ENCODE peak calls at places on chromosomes 16 and 17, in seven cellular contexts. A, L, I, R, M, O and B are unnamed samples. For H3K4me1, the result is how much of the 10 kb centered on the place peaks cover.

GRCh38 chr16:79932564-79932963 is 332.0 kb upstream of the MAF start:
- DNase-seq in A (no peak), L (no peak), I (no peak), R (no peak), M (no peak), O (no peak), B (no peak)

GRCh38 chr17:21285164-21286065 is 904 bp downstream of the MAP2K3 start:
- DNase-seq in A (no peak), L (no peak), I (peak), R (no peak), M (peak), O (peak), B (no peak)

GRCh38 chr16:56855936-56856335 is 9.1 kb upstream of the SLC12A3 start:
- DNase-seq in A (no peak), L (no peak), I (peak), R (no peak), M (no peak), O (no peak), B (no peak)

GRCh38 chr17:65442250-65442649 is 119.2 kb downstream of the AXIN2 start:
- DNase-seq in A (no peak), L (no peak), I (no peak), R (no peak), M (no peak), O (no peak), B (no peak)

GRCh38 chr16:12096828-12097522 is 120.4 kb downstream of the SNX29 start:
- DNase-seq in A (no peak), L (no peak), I (no peak), R (no peak), M (peak), O (no peak), B (no peak)

GRCh38 chr17:29699283-29699682 is 76.6 kb upstream of the CORO6 start:
- DNase-seq in A (no peak), L (no peak), I (no peak), R (no peak), M (no peak), O (no peak), B (no peak)

GRCh38 chr17:40190197-40191021 is 13.1 kb downstream of the RAPGEFL1 start:
- DNase-seq in A (peak), L (no peak), I (no peak), R (peak), M (no peak), O (no peak), B (no peak)

GRCh38 chr17:21302711-21303425 is 18.4 kb downstream of the MAP2K3 start:
- DNase-seq in A (no peak), L (peak), I (peak), R (no peak), M (no peak), O (no peak), B (no peak)

GRCh38 chr16:77462894-77463293 is 28.1 kb upstream of the ADAMTS18 start:
- DNase-seq in A (peak), L (no peak), I (no peak), R (no peak), M (no peak), O (no peak), B (no peak)

GRCh38 chr16:54493594-54493993 is 207.0 kb upstream of the IRX3 start:
- DNase-seq in A (no peak), L (no peak), I (no peak), R (no peak), M (no peak), O (no peak), B (no peak)

GRCh38 chr17:70307430-70307829 is 138.1 kb downstream of the KCNJ2 start:
- DNase-seq in A (no peak), L (peak), I (no peak), R (no peak), M (no peak), O (no peak), B (no peak)

GRCh38 chr17:72556944-72557826 is 436.4 kb downstream of the SOX9 start:
- DNase-seq in A (peak), L (peak), I (peak), R (peak), M (peak), O (peak), B (no peak)

GRCh38 chr17:21210411-21211076 is 3.4 kb downstream of the TMEM11 start:
- DNase-seq in A (no peak), L (no peak), I (peak), R (no peak), M (no peak), O (no peak), B (no peak)

GRCh38 chr17:59357929-59358328 is 26.5 kb downstream of the YPEL2 start:
- DNase-seq in A (no peak), L (no peak), I (no peak), R (no peak), M (no peak), O (no peak), B (no peak)

GRCh38 chr17:42163113-42163512 is 8.3 kb upstream of the RAB5C start:
- DNase-seq in A (peak), L (no peak), I (peak), R (no peak), M (no peak), O (no peak), B (no peak)

GRCh38 chr17:15659663-15660062 is 24.4 kb downstream of the TRIM16 start:
- DNase-seq in A (peak), L (no peak), I (no peak), R (no peak), M (peak), O (peak), B (no peak)

GRCh38 chr17:60720763-60721531 is 43.3 kb downstream of the BCAS3 start:
- DNase-seq in A (peak), L (no peak), I (no peak), R (peak), M (no peak), O (no peak), B (no peak)

GRCh38 chr17:79664925-79665738 is 54.3 kb upstream of the RBFOX3 start:
- DNase-seq in A (peak), L (peak), I (peak), R (no peak), M (peak), O (peak), B (no peak)

GRCh38 chr17:59848778-59849177 is 44.0 kb downstream of the TUBD1 start:
- DNase-seq in A (no peak), L (peak), I (peak), R (peak), M (peak), O (peak), B (no peak)

GRCh38 chr16:17417740-17418139 is 53.0 kb downstream of the XYLT1 start:
- DNase-seq in A (no peak), L (no peak), I (peak), R (no peak), M (no peak), O (no peak), B (no peak)

GRCh38 chr16:340370-341091 is 12.0 kb downstream of the AXIN1 start:
- DNase-seq in A (no peak), L (no peak), I (no peak), R (no peak), M (no peak), O (no peak), B (no peak)

GRCh38 chr17:21453144-21453982 is 77.2 kb downstream of the KCNJ12 start:
- DNase-seq in A (no peak), L (no peak), I (no peak), R (no peak), M (no peak), O (no peak), B (no peak)

GRCh38 chr17:40558651-40559015 is 6.6 kb downstream of the CCR7 start:
- DNase-seq in A (no peak), L (no peak), I (no peak), R (no peak), M (no peak), O (no peak), B (no peak)

GRCh38 chr16:57680842-57681241 is 12.7 kb downstream of the ADGRG3 start:
- DNase-seq in A (no peak), L (no peak), I (no peak), R (no peak), M (no peak), O (no peak), B (no peak)

GRCh38 chr17:41539979-41540701 is 12.0 kb upstream of the KRT19 start:
- DNase-seq in A (no peak), L (no peak), I (no peak), R (peak), M (no peak), O (no peak), B (no peak)

GRCh38 chr17:28727727-28728363 is 743 bp upstream of the NEK8 start:
- DNase-seq in A (peak), L (peak), I (peak), R (peak), M (peak), O (peak), B (no peak)

GRCh38 chr16:51881731-51882130 is 665.2 kb downstream of the TOX3 start:
- DNase-seq in A (no peak), L (no peak), I (no peak), R (no peak), M (no peak), O (no peak), B (no peak)

GRCh38 chr16:82631701-82632685 is 5.2 kb downstream of the CDH13 start:
- DNase-seq in A (peak), L (peak), I (no peak), R (no peak), M (no peak), O (no peak), B (no peak)

GRCh38 chr17:5821813-5822212 is 237.5 kb upstream of the NLRP1 start:
- DNase-seq in A (no peak), L (no peak), I (no peak), R (no peak), M (no peak), O (no peak), B (no peak)
- H3K4me1 ChIP-seq in A (under half), L (under half), I (under half), R (under half), M (under half), O (under half), B (under half)

GRCh38 chr16:9845661-9846361 is 336.4 kb downstream of the GRIN2A start:
- DNase-seq in A (no peak), L (no peak), I (no peak), R (no peak), M (no peak), O (no peak), B (no peak)
- H3K4me1 ChIP-seq in A (under half), L (under half), I (under half), R (under half), M (under half), O (under half), B (under half)

GRCh38 chr17:8275421-8276290 is 12.8 kb upstream of the RANGRF start:
- DNase-seq in A (peak), L (no peak), I (no peak), R (no peak), M (no peak), O (no peak), B (no peak)

GRCh38 chr17:8268550-8269298 is 19.6 kb downstream of the PFAS start:
- DNase-seq in A (no peak), L (no peak), I (no peak), R (no peak), M (no peak), O (no peak), B (no peak)

GRCh38 chr17:8273884-8274444 is 14.5 kb upstream of the RANGRF start:
- DNase-seq in A (no peak), L (no peak), I (no peak), R (no peak), M (no peak), O (no peak), B (no peak)

GRCh38 chr17:8267480-8268147 is 18.5 kb downstream of the PFAS start:
- DNase-seq in A (no peak), L (no peak), I (no peak), R (no peak), M (no peak), O (no peak), B (no peak)

GRCh38 chr17:8272421-8272820 is 16.0 kb upstream of the RANGRF start:
- DNase-seq in A (peak), L (no peak), I (no peak), R (no peak), M (no peak), O (no peak), B (no peak)
- H3K4me1 ChIP-seq in A (under half), L (under half), I (under half), R (under half), M (under half), O (under half), B (under half)

DNA sequence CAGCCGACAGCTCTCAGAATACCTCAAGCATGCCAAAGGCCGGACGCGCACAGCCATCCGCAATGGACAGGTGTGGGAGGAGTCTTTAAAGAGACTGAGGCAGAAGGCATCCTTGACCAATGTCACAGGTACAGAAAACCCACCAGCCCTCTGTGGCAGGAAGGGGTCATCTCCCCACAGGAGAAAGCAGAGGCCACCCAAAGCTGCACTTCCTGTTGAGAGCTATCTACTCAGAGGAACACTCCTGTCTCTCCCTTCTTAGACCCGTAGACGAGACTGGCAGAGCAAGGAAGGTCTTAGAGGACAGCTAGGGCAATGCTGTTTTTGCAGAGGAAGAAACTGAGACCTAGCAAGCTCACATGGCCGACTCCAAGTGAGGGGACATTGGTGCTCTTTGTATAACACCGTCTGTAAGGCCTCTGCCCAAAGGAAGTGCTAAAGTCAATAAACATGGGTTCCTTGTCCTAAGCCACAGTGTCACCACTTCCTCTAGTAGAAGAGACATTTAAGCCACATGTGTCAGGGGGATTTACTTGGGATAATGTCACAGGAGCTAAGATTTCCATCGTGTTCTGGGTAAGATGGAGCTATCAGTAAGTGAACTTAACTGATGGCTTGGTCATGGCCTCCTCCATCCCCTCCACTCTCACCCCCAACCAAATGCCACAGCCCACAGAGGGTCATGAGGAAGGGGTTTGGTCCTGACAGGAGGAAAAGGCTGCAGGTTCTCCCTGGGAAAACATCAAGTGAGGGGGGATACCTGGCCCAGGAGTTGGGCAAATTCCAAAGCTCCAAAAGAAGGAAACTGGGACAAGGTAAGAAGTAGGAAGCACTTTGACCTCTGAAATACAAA is 9.4 kb downstream of the LPO start:
- DNase-seq in A (no peak), L (no peak), I (no peak), R (no peak), M (no peak), O (no peak), B (no peak)
- H3K4me1 ChIP-seq in A (under half), L (under half), I (under half), R (under half), M (under half), O (under half), B (under half)

DNA sequence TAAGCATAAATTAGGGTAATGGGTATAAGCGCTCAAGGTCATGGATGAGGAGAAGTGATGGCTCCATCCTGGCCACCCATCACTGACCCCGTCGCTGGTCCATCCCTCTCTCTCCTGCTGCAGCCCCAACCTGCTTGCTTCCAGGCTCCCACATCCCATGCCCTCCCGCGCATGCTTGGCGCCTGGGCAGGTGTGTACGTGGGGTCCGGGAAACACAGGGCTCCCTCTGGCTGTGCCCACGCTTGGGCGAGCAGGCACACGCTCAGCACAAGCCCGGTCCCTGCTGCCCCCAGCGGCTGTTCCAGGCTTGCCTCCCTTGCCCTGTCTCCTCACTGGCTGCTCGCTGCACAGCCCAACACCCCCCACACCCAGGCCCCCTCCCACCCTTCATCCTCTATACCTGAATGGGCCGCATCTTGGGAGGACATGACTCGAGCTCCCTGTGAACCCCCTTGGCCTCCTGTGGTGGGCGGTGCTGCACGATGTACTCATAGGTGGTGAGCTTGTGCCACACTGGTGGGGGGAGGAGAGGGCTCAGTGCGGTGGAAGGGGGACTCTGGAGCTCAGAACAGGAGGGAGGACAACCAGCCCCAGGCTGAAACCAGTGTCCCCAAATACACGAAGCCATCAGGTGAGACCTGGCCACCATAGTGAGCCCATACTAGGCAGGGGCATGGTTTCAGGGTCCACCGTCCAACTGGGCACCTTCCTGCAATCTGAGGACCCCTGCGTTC is 4.7 kb upstream of the TPPP3 start:
- DNase-seq in A (no peak), L (peak), I (no peak), R (no peak), M (no peak), O (no peak), B (no peak)
- H3K4me1 ChIP-seq in A (under half), L (under half), I (under half), R (under half), M (under half), O (half or more), B (half or more)

DNA sequence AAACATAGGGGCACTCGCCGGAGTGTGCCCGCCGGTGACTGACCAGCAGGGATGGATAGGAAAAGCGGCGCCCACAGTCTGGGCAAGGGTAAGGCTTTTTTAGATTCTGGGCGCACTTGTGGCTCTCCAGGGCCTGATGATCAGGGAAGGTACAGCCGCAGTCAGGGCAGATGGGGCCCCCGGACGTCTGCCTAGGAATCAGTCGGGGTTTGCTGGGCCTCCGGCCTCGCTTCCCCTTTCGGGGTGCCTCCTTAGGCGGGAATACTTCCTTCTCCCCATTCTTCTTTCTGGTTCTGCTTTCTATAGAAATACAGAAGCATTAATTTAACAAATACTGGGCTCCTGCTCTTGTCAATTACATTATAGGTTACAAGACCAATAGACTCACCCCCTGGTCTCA is 5.0 kb downstream of the ZNF689 start:
- DNase-seq in A (no peak), L (no peak), I (no peak), R (no peak), M (peak), O (no peak), B (no peak)
- H3K4me1 ChIP-seq in A (under half), L (under half), I (under half), R (under half), M (under half), O (under half), B (under half)

GRCh38 chr17:9241774-9242496 is 220.6 kb downstream of the NTN1 start:
- DNase-seq in A (no peak), L (no peak), I (no peak), R (no peak), M (no peak), O (no peak), B (no peak)

GRCh38 chr17:9241371-9241712 is 220.0 kb downstream of the NTN1 start:
- DNase-seq in A (no peak), L (no peak), I (peak), R (no peak), M (no peak), O (peak), B (no peak)

GRCh38 chr17:9244066-9245052 is 223.0 kb downstream of the NTN1 start:
- DNase-seq in A (no peak), L (peak), I (peak), R (no peak), M (peak), O (peak), B (no peak)

GRCh38 chr17:9242497-9242881 is 221.2 kb downstream of the NTN1 start:
- DNase-seq in A (no peak), L (no peak), I (peak), R (no peak), M (no peak), O (no peak), B (no peak)

GRCh38 chr17:9242983-9243382 is 221.7 kb downstream of the NTN1 start:
- DNase-seq in A (no peak), L (no peak), I (peak), R (no peak), M (no peak), O (no peak), B (no peak)
- H3K4me1 ChIP-seq in A (under half), L (under half), I (under half), R (under half), M (under half), O (under half), B (half or more)

DNA sequence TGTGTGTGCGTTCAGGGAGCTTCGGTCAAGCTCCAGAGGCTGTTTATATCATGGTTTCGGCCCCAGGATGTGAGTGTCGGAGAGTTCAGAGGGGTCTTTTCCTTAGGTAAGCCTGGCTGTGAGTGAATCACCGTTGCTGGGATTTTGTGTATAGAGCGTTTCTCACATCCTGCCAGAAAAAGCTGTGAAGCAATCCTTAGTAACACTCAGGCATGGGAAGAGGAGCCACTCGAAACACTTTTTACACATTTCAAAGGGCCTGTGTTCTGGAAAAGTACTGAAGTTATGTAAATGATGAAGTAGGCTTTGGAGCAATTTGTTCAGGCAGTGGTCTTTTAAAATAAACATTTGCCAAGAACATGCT is 667 bp downstream of the PGS1 start:
- DNase-seq in A (peak), L (no peak), I (no peak), R (no peak), M (no peak), O (no peak), B (no peak)
- H3K4me1 ChIP-seq in A (under half), L (half or more), I (under half), R (under half), M (half or more), O (under half), B (half or more)

DNA sequence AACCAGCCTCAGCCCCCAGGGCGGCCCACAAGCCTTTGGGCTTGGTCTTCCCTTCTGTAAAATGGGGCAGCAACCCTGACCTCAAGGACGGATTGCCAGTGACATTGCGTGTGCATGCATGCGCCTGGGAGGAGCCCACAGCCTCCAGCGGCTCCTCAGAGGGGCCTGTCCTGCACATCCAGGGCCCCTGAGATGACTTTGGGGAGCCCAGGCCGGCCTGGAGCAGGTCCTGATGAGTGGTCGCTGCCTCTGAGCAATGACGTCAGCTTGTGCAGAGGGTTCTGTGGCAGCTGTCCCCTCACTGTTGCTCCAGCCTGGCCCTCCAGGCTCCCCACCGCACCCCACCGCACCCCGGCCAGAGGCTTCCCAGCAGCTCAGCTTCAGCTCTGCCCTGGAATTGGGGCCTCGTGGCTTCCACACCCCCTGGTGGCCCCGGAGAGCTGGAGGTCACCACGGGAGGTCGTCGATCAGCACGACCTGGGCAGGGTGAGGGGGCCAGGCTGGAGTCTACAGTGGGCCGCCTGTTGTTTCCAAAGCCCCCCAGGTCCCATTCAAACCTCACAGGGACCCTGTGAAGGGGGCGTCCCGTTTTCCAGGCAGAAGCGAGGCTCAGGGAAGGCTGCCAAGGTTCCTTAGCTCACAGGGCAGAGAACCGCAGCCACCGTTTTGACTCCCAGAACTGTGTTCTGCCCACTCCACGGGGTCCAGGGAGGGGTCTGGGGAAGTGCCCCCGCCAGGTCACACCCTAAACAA is 341.8 kb downstream of the SEC14L1 start:
- DNase-seq in A (no peak), L (no peak), I (no peak), R (no peak), M (no peak), O (no peak), B (no peak)
- H3K4me1 ChIP-seq in A (under half), L (under half), I (under half), R (under half), M (under half), O (under half), B (under half)